ENCODE peak calls at places on chromosomes 5 and 9, in eight cellular contexts. W is pancreas, J is BE2C, M is body of pancreas, P is Panc1, D is WERI-Rb-1, A is endodermal cell, C is heart right ventricle. N is an unnamed sample. For H3K36me3 and H3K27me3, the result is how much of the 10 kb centered on the place peaks cover.

GRCh38 chr5:45639038-45639437 is 57.1 kb downstream of the HCN1 start:
- DNase-seq in C (no peak), W (no peak), P (no peak), D (no peak), M (no peak), J (no peak), A (no peak), N (no peak)

GRCh38 chr5:76801159-76801802 is 17.5 kb upstream of the F2RL1 start:
- DNase-seq in A (no peak), M (no peak), J (no peak), D (no peak), P (no peak), W (no peak), C (no peak), N (no peak)

GRCh38 chr5:80034962-80035821 is at the start of gene THBS4:
- DNase-seq in D (peak), A (peak), C (peak), W (no peak), P (no peak), M (no peak), J (no peak), N (peak)

GRCh38 chr9:83701769-83702168 is 6.0 kb downstream of the UBQLN1 start:
- DNase-seq in M (no peak), C (no peak), P (no peak), J (no peak), D (no peak), W (no peak), A (no peak), N (no peak)

GRCh38 chr5:149517461-149518122 is 33.6 kb downstream of the CSNK1A1 start:
- DNase-seq in D (no peak), P (no peak), W (no peak), C (no peak), M (no peak), A (no peak), J (no peak), N (no peak)

GRCh38 chr5:1297243-1297642 is 2.4 kb upstream of the TERT start:
- DNase-seq in A (peak), W (no peak), D (peak), P (no peak), M (no peak), J (no peak), C (no peak), N (no peak)

GRCh38 chr9:127612993-127613954 is 1.2 kb downstream of the STXBP1 start:
- DNase-seq in D (peak), J (peak), A (peak), P (no peak), W (peak), C (peak), M (peak), N (peak)

GRCh38 chr5:37722236-37723146 is 117.3 kb downstream of the GDNF start:
- DNase-seq in A (no peak), P (peak), D (no peak), W (no peak), J (no peak), M (no peak), C (no peak), N (no peak)

GRCh38 chr9:16828335-16829281 is 41.9 kb downstream of the BNC2 start:
- DNase-seq in W (peak), A (peak), D (no peak), J (peak), C (peak), M (peak), P (no peak), N (peak)

GRCh38 chr5:169939731-169940130 is 40.6 kb downstream of the INSYN2B start:
- DNase-seq in D (no peak), A (no peak), J (no peak), C (no peak), P (no peak), M (no peak), W (no peak), N (no peak)

GRCh38 chr5:58800861-58801540 is 218.1 kb downstream of the RAB3C start:
- DNase-seq in J (no peak), A (no peak), M (no peak), D (no peak), P (no peak), W (no peak), C (no peak), N (no peak)

GRCh38 chr5:178590924-178591423 is 781 bp upstream of the COL23A1 start:
- DNase-seq in A (no peak), C (peak), M (no peak), J (no peak), W (no peak), D (no peak), P (no peak), N (no peak)

GRCh38 chr5:165224366-165224765 is 1718.9 kb downstream of the MAT2B start:
- DNase-seq in M (no peak), J (no peak), P (no peak), D (no peak), W (no peak), A (no peak), C (no peak), N (no peak)

GRCh38 chr9:33147770-33148169 is 19.4 kb downstream of the B4GALT1 start:
- DNase-seq in A (no peak), C (no peak), D (no peak), M (no peak), J (no peak), W (no peak), P (no peak), N (no peak)

GRCh38 chr5:36656556-36656955 is 50.1 kb downstream of the SLC1A3 start:
- DNase-seq in C (no peak), M (no peak), D (no peak), P (no peak), J (no peak), W (no peak), A (no peak), N (no peak)

GRCh38 chr5:177142029-177142681 is 8.6 kb downstream of the NSD1 start:
- DNase-seq in C (no peak), A (no peak), M (no peak), D (no peak), W (no peak), J (no peak), P (no peak), N (no peak)

GRCh38 chr9:88535226-88535931 is 401 bp downstream of the NXNL2 start:
- DNase-seq in W (peak), M (no peak), A (no peak), J (peak), D (no peak), P (no peak), C (no peak), N (peak)

GRCh38 chr5:138369249-138369648 is 16.8 kb downstream of the KDM3B start:
- DNase-seq in D (no peak), A (no peak), M (no peak), W (no peak), C (no peak), P (no peak), J (no peak), N (no peak)

GRCh38 chr5:138372225-138372624 is 19.7 kb downstream of the KDM3B start:
- DNase-seq in W (no peak), A (no peak), C (no peak), D (no peak), P (no peak), M (no peak), J (no peak), N (no peak)

GRCh38 chr5:138371454-138371853 is 19.0 kb downstream of the KDM3B start:
- DNase-seq in W (no peak), J (no peak), D (no peak), A (no peak), P (no peak), C (no peak), M (no peak), N (no peak)

GRCh38 chr5:138369706-138370105 is 17.2 kb downstream of the KDM3B start:
- DNase-seq in D (no peak), W (no peak), A (no peak), M (no peak), J (no peak), C (no peak), P (no peak), N (no peak)

DNA sequence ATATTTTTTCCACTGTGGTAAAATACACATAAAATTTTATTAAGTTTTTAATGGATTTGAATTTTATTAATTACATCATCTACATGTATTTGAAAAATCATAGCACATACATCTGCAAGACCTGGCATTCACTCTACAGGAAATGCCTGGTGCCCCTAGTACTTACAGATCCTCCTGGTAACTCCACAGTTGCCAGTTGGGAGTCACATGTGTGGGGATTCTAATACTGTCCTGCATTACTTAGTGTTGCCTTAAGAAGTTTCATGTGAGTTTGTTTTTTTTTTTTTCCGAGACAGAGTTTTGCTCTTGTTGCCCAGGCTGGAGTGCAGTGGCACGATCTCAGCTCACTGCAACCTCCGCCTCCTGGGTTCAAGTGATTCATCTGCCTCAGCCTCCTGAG is 18.1 kb downstream of the KDM3B start:
- DNase-seq in D (no peak), M (no peak), A (no peak), C (no peak), W (no peak), P (no peak), J (no peak), N (no peak)
- H3K4me3 ChIP-seq in D (no peak), M (no peak), A (no peak), C (no peak), W (no peak), P (no peak), J (no peak), N (no peak)

GRCh38 chr9:134739660-134739968 is 98.0 kb downstream of the COL5A1 start:
- DNase-seq in P (no peak), M (no peak), C (no peak), D (no peak), J (no peak), W (no peak), A (no peak), N (no peak)
- H3K36me3 ChIP-seq in P (under half), M (under half), C (under half), D (under half), J (under half), W (under half), A (under half), N (under half)

GRCh38 chr5:135039526-135040296 is 5.7 kb upstream of the PITX1 start:
- DNase-seq in W (no peak), M (no peak), J (no peak), C (no peak), A (peak), D (no peak), P (no peak), N (peak)
- H3K27me3 ChIP-seq in W (under half), M (under half), J (half or more), C (half or more), A (half or more), D (under half), P (under half), N (half or more)

DNA sequence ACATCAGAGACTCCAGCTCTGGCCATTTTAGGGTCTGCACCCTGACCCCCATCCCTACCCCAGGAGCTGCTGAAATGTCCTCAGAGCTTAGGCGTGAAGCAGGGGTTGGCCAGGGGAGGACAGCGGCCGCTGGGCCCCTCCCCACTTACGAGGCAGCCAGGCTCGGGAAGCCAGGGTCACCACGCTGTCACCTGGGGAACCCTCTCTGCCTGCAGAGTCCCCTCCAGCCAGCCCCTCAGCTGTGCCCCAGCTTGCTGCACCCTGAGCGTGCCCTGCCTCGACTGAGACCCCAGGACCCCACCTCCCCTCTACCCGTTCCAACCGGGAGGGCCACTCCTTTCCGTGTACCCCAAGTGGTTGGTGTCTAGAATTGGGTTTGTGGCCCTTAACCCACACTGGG is 2.7 kb downstream of the LCN10 start:
- DNase-seq in D (no peak), A (no peak), W (no peak), M (no peak), J (no peak), P (no peak), C (no peak), N (no peak)
- H3K4me3 ChIP-seq in D (no peak), A (no peak), W (no peak), M (no peak), J (no peak), P (no peak), C (no peak), N (no peak)

DNA sequence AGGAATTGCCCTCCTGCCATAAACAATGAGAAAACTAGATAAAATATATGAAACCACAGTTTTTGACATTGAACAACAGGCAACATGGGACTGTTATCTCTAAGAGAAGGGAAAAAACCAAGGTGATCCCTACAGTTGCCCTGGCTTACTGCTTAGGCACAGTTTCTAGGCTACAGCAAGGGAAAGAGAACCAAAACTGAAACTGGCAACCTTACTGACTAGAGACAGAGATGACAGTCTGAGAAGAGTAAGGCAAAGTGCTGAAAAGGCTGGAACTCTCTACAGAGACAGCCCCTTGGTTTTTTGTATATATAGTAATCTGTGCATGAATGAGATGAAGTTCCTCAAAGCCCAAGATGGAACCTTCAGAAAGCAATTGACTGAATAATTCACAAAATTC is 36.2 kb upstream of the REEP2 start:
- DNase-seq in P (no peak), D (no peak), A (no peak), C (no peak), M (no peak), W (no peak), J (no peak), N (no peak)
- H3K36me3 ChIP-seq in P (under half), D (half or more), A (half or more), C (under half), M (under half), W (under half), J (under half), N (under half)

DNA sequence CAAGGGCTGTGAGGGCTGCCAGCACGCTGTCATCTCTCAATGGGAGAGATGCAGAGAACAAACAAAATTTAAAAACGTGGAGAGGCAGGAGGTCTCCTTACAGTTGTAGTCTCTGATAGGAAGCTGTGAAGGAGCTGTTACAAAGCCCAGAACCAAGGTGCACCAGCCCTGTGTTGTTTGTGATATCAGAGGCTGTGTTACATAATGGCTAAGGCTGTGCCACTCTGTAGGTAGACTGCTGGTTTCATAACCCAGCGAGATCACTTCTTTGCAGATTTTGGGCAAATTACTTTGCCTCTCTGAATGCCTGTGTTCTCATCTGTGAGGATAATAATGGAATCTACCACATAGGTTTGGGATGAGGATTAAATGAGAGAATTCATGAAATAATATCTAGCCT is 1480.7 kb upstream of the WWC1 start:
- DNase-seq in J (no peak), M (no peak), C (no peak), D (no peak), P (no peak), W (no peak), A (no peak), N (no peak)
- H3K27me3 ChIP-seq in J (under half), M (under half), C (under half), D (under half), P (under half), W (under half), A (under half), N (under half)

GRCh38 chr5:99879791-99880511 is 655.2 kb upstream of the FAM174A start:
- DNase-seq in C (no peak), A (no peak), P (no peak), D (peak), J (peak), W (no peak), M (no peak), N (no peak)
- H3K4me3 ChIP-seq in C (no peak), A (no peak), P (no peak), D (no peak), J (no peak), W (no peak), M (no peak), N (no peak)

DNA sequence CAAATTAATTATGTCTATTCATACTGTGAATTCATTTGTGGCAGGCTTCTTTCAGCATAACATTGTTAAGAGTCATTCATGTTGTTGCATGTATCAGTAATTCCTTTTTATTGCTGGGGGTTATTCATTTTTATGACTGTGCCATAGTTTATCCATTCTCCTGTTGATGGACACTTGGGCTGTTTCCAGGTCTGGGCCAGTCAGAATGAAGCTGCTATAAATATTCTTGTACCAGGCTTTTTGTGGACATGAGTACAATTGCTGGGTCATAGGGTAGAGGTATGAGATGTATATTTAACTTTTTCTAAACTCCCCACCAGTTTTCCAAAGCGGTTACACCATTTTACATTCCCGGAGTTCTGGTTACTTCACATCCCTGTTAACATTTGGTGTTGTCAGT is 13.6 kb downstream of the PRPF4 start:
- DNase-seq in D (no peak), J (no peak), P (no peak), W (no peak), C (no peak), A (no peak), M (no peak), N (no peak)
- H3K36me3 ChIP-seq in D (half or more), J (half or more), P (under half), W (half or more), C (under half), A (half or more), M (half or more), N (under half)